ENCODE peak calls at places on chromosomes 6 and 20, in five cellular contexts. V, R, S, F and D are unnamed samples.

GRCh38 chr6:44000164-44000842 is 126.9 kb downstream of the MRPL14 start:
- DNase-seq in S (no peak), R (peak; percentile 53), F (peak; percentile 92), V (peak; percentile 25), D (peak; percentile 75)

GRCh38 chr20:49976542-49976941 is 6.2 kb upstream of the SNAI1 start:
- DNase-seq in V (peak; percentile 75), R (no peak), F (no peak), S (no peak), D (no peak)

GRCh38 chr20:54228841-54229240 is 21.0 kb downstream of the PFDN4 start:
- DNase-seq in R (no peak), S (no peak), F (no peak), V (peak; percentile 24), D (no peak)

GRCh38 chr6:119147101-119148053 is 68.9 kb upstream of the FAM184A start:
- DNase-seq in S (peak; percentile 89), F (peak; percentile 68), R (no peak), V (peak; percentile 98), D (peak; percentile 90)

GRCh38 chr20:39795401-39796272 is 833.5 kb downstream of the DHX35 start:
- DNase-seq in V (peak; percentile 47), S (no peak), R (no peak), F (no peak), D (no peak)

GRCh38 chr6:66662196-66662595 is 955.2 kb upstream of the EYS start:
- DNase-seq in F (no peak), V (peak; percentile 1), R (peak; percentile 45), S (no peak), D (no peak)

GRCh38 chr6:162032620-162033019 is 694.9 kb downstream of the PRKN start:
- DNase-seq in R (no peak), F (no peak), V (no peak), S (no peak), D (no peak)

GRCh38 chr6:48978016-48978415 is 485.0 kb downstream of the MMUT start:
- DNase-seq in R (no peak), S (no peak), V (peak; percentile 78), F (no peak), D (no peak)

GRCh38 chr6:109896333-109896732 is 81.8 kb upstream of the GPR6 start:
- DNase-seq in R (no peak), S (no peak), F (no peak), V (peak; percentile 5), D (peak; percentile 6)

GRCh38 chr6:169266746-169267629 is 13.3 kb upstream of the THBS2 start:
- DNase-seq in R (no peak), F (no peak), V (peak; percentile 46), S (no peak), D (no peak)

GRCh38 chr6:169370054-169370453 is 116.4 kb upstream of the THBS2 start:
- DNase-seq in F (peak; percentile 57), V (peak; percentile 29), S (no peak), R (no peak), D (no peak)

GRCh38 chr6:23089981-23090380 is 520.6 kb downstream of the HDGFL1 start:
- DNase-seq in F (no peak), V (no peak), S (no peak), R (no peak), D (no peak)

GRCh38 chr6:92810913-92811312 is 608.4 kb downstream of the EPHA7 start:
- DNase-seq in F (no peak), S (peak; percentile 76), V (peak; percentile 27), R (peak; percentile 86), D (peak; percentile 78)

GRCh38 chr20:37356387-37356786 is 10.4 kb downstream of the SRC start:
- DNase-seq in S (no peak), R (no peak), V (no peak), F (peak; percentile 89), D (no peak)

GRCh38 chr6:117265425-117266266 is at the start of gene VGLL2:
- DNase-seq in V (peak; percentile 18), S (peak; percentile 23), R (peak; percentile 74), F (peak; percentile 71), D (no peak)

GRCh38 chr6:81308577-81309279 is 443.8 kb downstream of the TENT5A start:
- DNase-seq in R (no peak), S (no peak), V (no peak), F (no peak), D (no peak)

GRCh38 chr6:168385380-168385779 is 55.6 kb upstream of the SMOC2 start:
- DNase-seq in S (no peak), F (no peak), V (no peak), R (no peak), D (no peak)

GRCh38 chr6:148790404-148790803 is 43.6 kb downstream of the UST start:
- DNase-seq in S (no peak), F (no peak), R (no peak), V (no peak), D (no peak)

GRCh38 chr20:11549172-11550117 is 368.2 kb upstream of the BTBD3 start:
- DNase-seq in S (no peak), R (no peak), V (no peak), F (no peak), D (no peak)

GRCh38 chr6:107618672-107619071 is 128.8 kb downstream of the SOBP start:
- DNase-seq in S (no peak), R (peak; percentile 62), F (no peak), V (no peak), D (peak; percentile 93)

GRCh38 chr6:32402812-32403211 is 4.2 kb downstream of the BTNL2 start:
- DNase-seq in F (no peak), V (no peak), S (no peak), R (peak; percentile 41), D (no peak)

GRCh38 chr20:3085571-3086072 is 1.1 kb upstream of the AVP start:
- DNase-seq in F (no peak), S (no peak), V (no peak), R (no peak), D (no peak)

GRCh38 chr6:92827104-92827503 is 592.3 kb downstream of the EPHA7 start:
- DNase-seq in F (no peak), V (no peak), S (no peak), R (no peak), D (peak; percentile 24)

GRCh38 chr20:3222635-3223600 is 13.6 kb downstream of the ITPA start:
- DNase-seq in S (no peak), F (no peak), R (peak; percentile 23), V (no peak), D (peak; percentile 53)

GRCh38 chr20:54690323-54690722 is 214.9 kb downstream of the DOK5 start:
- DNase-seq in R (no peak), V (no peak), F (no peak), S (no peak), D (no peak)

GRCh38 chr6:100461273-100461919 is 3.3 kb downstream of the SIM1 start:
- DNase-seq in S (no peak), R (peak; percentile 74), F (no peak), V (no peak), D (no peak)

GRCh38 chr6:89139509-89140346 is 6.1 kb upstream of the PM20D2 start:
- DNase-seq in V (peak; percentile 70), R (no peak), S (no peak), F (no peak), D (no peak)

GRCh38 chr6:165245287-165245686 is 64.1 kb downstream of the C6orf118 start:
- DNase-seq in S (no peak), V (peak; percentile 2), F (no peak), R (peak; percentile 30), D (no peak)

GRCh38 chr6:82144007-82144851 is 103.3 kb downstream of the IBTK start:
- DNase-seq in S (peak; percentile 40), V (peak; percentile 98), F (no peak), R (no peak), D (peak; percentile 30)

GRCh38 chr6:152952866-152953509 is 29.9 kb downstream of the FBXO5 start:
- DNase-seq in S (peak; percentile 18), F (no peak), R (peak; percentile 69), V (peak; percentile 63), D (peak; percentile 30)

GRCh38 chr6:143128346-143129015 is 67.8 kb downstream of the AIG1 start:
- DNase-seq in V (no peak), S (no peak), F (no peak), R (no peak), D (no peak)

GRCh38 chr6:123276439-123277045 is 280.5 kb downstream of the CLVS2 start:
- DNase-seq in S (peak; percentile 7), V (no peak), R (peak; percentile 47), F (no peak), D (no peak)

GRCh38 chr20:53922901-53923314 is 147.5 kb downstream of the BCAS1 start:
- DNase-seq in V (no peak), F (no peak), S (no peak), R (no peak), D (peak; percentile 81)

GRCh38 chr6:77511860-77512259 is 48.6 kb upstream of the HTR1B start:
- DNase-seq in S (no peak), R (no peak), V (no peak), F (no peak), D (no peak)
- H3K4me3 ChIP-seq in S (no peak overlapping the region), R (no peak overlapping the region), V (no peak overlapping the region), F (no peak overlapping the region), D (no peak overlapping the region)

GRCh38 chr6:75349262-75349984 is 64.8 kb upstream of the TMEM30A start:
- DNase-seq in S (no peak), F (peak; percentile 76), R (peak; percentile 74), V (peak; percentile 13), D (peak; percentile 34)
- TF ChIP-seq CTCF in S (no peak), F (no peak), R (peak; percentile 8), V (no peak), D (peak; percentile 1)

GRCh38 chr6:63634630-63635029 is 972 bp upstream of the PHF3 start:
- DNase-seq in V (no peak), F (no peak), R (peak; percentile 38), S (no peak), D (no peak)
- H3K4me3 ChIP-seq in V (no peak overlapping the region), F (peak overlapping the region; percentile 84), R (peak overlapping the region; percentile 62), S (no peak overlapping the region), D (no peak overlapping the region)

DNA sequence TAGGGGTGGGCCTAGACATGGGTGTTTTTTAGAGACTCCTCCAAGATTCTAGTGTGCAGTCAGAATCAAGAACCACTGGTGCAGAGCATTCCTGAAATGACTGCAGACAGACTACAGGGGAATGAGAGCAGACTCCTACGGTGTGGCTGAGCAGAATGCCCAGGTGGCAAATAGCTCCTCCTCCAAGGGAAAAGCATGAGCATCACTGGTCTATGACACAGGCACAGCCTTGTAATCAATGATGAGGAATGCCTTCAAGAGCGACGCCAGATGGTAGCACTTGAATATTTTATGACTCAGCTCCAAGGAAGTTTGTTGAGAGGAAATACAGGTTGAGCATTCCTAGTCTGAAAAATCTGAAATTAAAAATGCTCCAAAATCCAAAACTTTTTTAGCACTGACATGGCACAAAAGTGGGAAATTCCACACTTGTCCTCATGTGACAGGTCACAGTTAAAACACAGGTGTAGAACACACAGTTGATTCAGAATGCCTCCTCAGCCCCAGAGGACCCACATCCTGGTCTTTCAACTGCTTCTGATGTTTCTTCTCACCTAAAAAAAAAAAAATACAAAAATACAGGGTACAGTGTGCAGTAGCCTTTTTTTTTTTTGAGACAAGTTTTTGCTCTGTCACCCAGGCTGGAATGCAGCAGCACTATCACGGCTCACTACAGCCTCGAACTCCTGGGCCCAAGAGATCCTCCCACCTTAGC is 10.5 kb upstream of the FAM8A1 start:
- DNase-seq in F (no peak), S (no peak), R (peak; percentile 50), V (peak; percentile 95), D (peak; percentile 24)
- TF ChIP-seq CTCF in F (no peak), S (no peak), R (no peak), V (peak; percentile 12), D (no peak)